ENCODE peak calls at places on chromosomes 2 and 18, in ten cellular contexts. Q, S, D, U, N, I, G, V, T and R are unnamed samples.

GRCh38 chr2:72713857-72714256 is 112.0 kb downstream of the EXOC6B start:
- DNase-seq in Q (no peak), V (no peak), N (no peak), I (no peak), T (no peak), U (no peak), D (no peak), G (no peak), S (no peak), R (no peak)

GRCh38 chr2:209977386-209978239 is 24.8 kb upstream of the RPE start:
- DNase-seq in S (peak; percentile 50), V (no peak), N (no peak), G (no peak), Q (peak; percentile 28), U (no peak), I (no peak), D (peak; percentile 9), T (peak; percentile 10), R (no peak)

GRCh38 chr2:172113617-172114016 is 10.9 kb upstream of the DLX2 start:
- DNase-seq in Q (no peak), I (no peak), U (no peak), N (no peak), D (no peak), T (no peak), V (no peak), G (no peak), S (peak; percentile 42), R (no peak)

GRCh38 chr2:240257940-240258580 is 117.6 kb upstream of the OTOS start:
- DNase-seq in S (no peak), Q (no peak), I (no peak), G (peak; percentile 42), U (peak; percentile 43), V (no peak), T (no peak), N (no peak), D (no peak), R (no peak)

GRCh38 chr2:5409925-5410360 is 282.2 kb upstream of the SOX11 start:
- DNase-seq in U (no peak), I (no peak), T (no peak), S (no peak), N (no peak), Q (no peak), G (no peak), V (no peak), D (no peak), R (no peak)

GRCh38 chr2:203605302-203605701 is 70.2 kb upstream of the RAPH1 start:
- DNase-seq in U (no peak), V (no peak), S (no peak), Q (no peak), D (no peak), I (no peak), N (no peak), T (no peak), G (no peak), R (no peak)

GRCh38 chr2:181036848-181037603 is 56.6 kb downstream of the UBE2E3 start:
- DNase-seq in G (no peak), I (no peak), T (peak; percentile 62), Q (no peak), U (no peak), D (no peak), N (peak; percentile 54), S (peak; percentile 74), V (no peak), R (no peak)

GRCh38 chr2:105237045-105237765 is 4.3 kb upstream of the GPR45 start:
- DNase-seq in D (no peak), S (no peak), G (no peak), I (no peak), N (no peak), Q (no peak), V (no peak), T (no peak), U (no peak), R (no peak)

GRCh38 chr18:4203525-4203924 is 251.6 kb downstream of the DLGAP1 start:
- DNase-seq in G (no peak), D (no peak), T (no peak), S (no peak), N (no peak), U (no peak), I (no peak), V (no peak), Q (no peak), R (no peak)

GRCh38 chr2:206481056-206481455 is 37.7 kb downstream of the ADAM23 start:
- DNase-seq in N (no peak), I (no peak), U (no peak), G (no peak), V (no peak), T (no peak), Q (no peak), D (no peak), S (no peak), R (no peak)

GRCh38 chr18:9743200-9744016 is 35.3 kb downstream of the RAB31 start:
- DNase-seq in N (peak; percentile 79), D (peak; percentile 91), T (peak; percentile 96), Q (peak; percentile 96), G (no peak), S (peak; percentile 97), I (no peak), U (no peak), V (no peak), R (peak; percentile 83)

GRCh38 chr2:112465373-112465772 is 16.6 kb upstream of the TTL start:
- DNase-seq in T (no peak), V (no peak), G (no peak), I (no peak), Q (no peak), D (no peak), N (no peak), S (peak; percentile 25), U (no peak), R (no peak)

GRCh38 chr2:214774108-214774507 is 35.4 kb downstream of the BARD1 start:
- DNase-seq in U (no peak), Q (no peak), V (no peak), I (no peak), S (peak; percentile 13), N (peak; percentile 3), G (no peak), D (no peak), T (no peak), R (no peak)

GRCh38 chr2:65762068-65762467 is 329.7 kb upstream of the SPRED2 start:
- DNase-seq in I (no peak), V (no peak), T (no peak), G (no peak), N (no peak), S (no peak), D (no peak), U (no peak), Q (no peak), R (no peak)

DNA sequence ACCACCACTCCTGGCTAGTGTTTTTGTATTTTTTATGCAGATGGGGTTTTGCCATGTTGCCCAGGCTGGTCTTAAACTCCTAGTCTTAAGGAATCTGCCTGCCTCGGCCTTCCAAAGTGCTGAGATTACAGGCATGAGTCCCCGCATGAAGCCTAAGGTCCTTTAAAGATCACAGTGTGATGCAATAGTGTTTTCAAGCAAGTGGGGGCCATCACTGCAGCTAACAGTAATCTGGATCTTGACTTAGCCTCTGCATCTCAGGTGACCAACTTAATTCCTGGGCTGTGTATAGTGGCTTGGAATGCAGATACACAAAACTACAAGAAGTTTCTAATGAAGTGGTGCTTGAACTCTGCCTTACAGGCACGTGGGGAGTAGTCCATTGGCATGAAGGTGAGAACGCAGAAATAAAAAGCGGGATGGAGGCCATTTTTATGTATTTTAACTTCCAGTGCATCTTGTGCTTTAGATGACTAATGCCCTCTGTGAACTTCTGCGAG is 334.4 kb upstream of the SPRED2 start:
- DNase-seq in U (no peak), S (no peak), Q (no peak), N (no peak), V (no peak), G (no peak), I (no peak), T (no peak), D (no peak), R (no peak)
- TF ChIP-seq CTCF in U (no peak), S (no peak), Q (no peak), N (no peak), V (no peak), G (no peak), I (no peak), T (no peak), D (no peak), R (no peak)

GRCh38 chr2:199581504-199581903 is 123.8 kb upstream of the SATB2 start:
- DNase-seq in T (no peak), I (no peak), N (no peak), U (no peak), D (no peak), V (no peak), G (no peak), S (peak; percentile 10), Q (no peak), R (no peak)

GRCh38 chr2:199583676-199584075 is 125.9 kb upstream of the SATB2 start:
- DNase-seq in T (no peak), Q (no peak), U (no peak), S (no peak), N (no peak), V (no peak), I (no peak), D (no peak), G (no peak), R (no peak)

DNA sequence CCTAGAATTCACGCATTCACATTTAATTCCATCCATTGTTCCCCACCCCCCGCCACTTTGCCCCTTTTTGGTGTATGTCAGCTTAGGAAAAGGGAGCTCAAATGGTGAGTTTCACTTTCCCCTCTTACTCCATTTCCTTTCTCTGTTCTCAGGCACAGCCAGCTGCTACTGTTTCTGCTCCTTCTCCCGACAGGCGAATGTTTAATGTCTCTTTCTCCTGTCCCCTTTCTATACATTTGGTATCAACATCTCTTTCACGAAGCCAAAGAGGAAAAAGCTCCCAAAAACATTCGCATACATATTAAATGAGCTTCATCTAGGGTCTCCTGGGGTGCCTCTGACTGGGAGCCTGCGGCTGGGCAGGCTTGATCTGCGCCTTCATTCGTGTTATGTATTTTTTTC is 124.2 kb upstream of the SATB2 start:
- DNase-seq in Q (no peak), G (no peak), V (no peak), D (no peak), U (no peak), N (no peak), I (no peak), S (peak; percentile 49), T (no peak), R (no peak)
- H3K4me3 ChIP-seq in Q (no peak overlapping the region), G (peak overlapping the region; percentile 40), V (no peak overlapping the region), D (no peak overlapping the region), U (peak overlapping the region; percentile 18), N (peak overlapping the region; percentile 45), I (peak overlapping the region; percentile 45), S (peak overlapping the region; percentile 25), T (no peak overlapping the region), R (peak overlapping the region; percentile 4)

DNA sequence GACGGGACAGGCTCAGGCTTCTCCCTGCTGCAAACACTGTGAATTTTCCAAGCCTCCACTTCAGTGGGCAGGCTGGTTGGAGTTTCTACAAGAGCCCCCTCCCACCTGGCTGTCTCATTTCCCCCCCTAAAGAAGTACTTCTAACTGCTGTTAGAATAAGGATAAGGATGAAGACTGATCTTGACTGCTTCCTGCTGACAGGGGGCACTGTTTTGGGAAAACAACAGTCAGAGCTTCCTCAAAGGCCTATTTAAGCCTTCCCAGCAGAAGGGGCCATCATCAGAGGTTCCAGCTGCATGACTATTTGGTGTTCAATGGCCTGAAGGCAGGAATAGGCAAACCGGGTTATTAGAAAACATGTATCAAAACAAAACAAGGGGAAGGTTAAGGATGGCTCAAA is 1162.8 kb downstream of the DSC3 start:
- DNase-seq in I (no peak), Q (no peak), U (no peak), G (no peak), V (no peak), T (no peak), S (no peak), N (no peak), D (no peak), R (no peak)
- TF ChIP-seq CTCF in I (no peak), Q (no peak), U (no peak), G (no peak), V (no peak), T (no peak), S (no peak), N (no peak), D (peak; percentile 16), R (peak; percentile 11)

GRCh38 chr2:29420999-29421856 is 306.0 kb downstream of the CLIP4 start:
- DNase-seq in D (no peak), Q (no peak), G (no peak), S (peak; percentile 2), N (no peak), U (no peak), T (no peak), I (no peak), V (no peak), R (no peak)
- H3K4me3 ChIP-seq in D (no peak overlapping the region), Q (no peak overlapping the region), G (no peak overlapping the region), S (no peak overlapping the region), N (no peak overlapping the region), U (no peak overlapping the region), T (no peak overlapping the region), I (no peak overlapping the region), V (no peak overlapping the region), R (no peak overlapping the region)